ENCODE peak calls at places on chromosome 9, in eight cellular contexts. K is thyroid gland, R is breast epithelium, J is BE2C, D is AG04450, E is mammary epithelial cell, L is heart left ventricle, C is spleen. I is an unnamed sample. For H3K9me3, the result is how much of the 10 kb centered on the place peaks cover.

GRCh38 chr9:105309531-105309931 is 65.1 kb downstream of the SLC44A1 start:
- DNase-seq in C (no peak), D (no peak), L (no peak), K (no peak), R (no peak), E (no peak), J (no peak), I (no peak)

GRCh38 chr9:107288701-107289100 is 5.6 kb downstream of the RAD23B start:
- DNase-seq in E (no peak), J (no peak), R (no peak), K (no peak), D (no peak), C (no peak), L (no peak), I (no peak)

GRCh38 chr9:36078047-36078446 is 41.3 kb downstream of the RECK start:
- DNase-seq in R (no peak), E (no peak), C (no peak), D (no peak), K (no peak), J (no peak), L (no peak), I (no peak)

GRCh38 chr9:118366228-118366627 is 662.0 kb downstream of the TLR4 start:
- DNase-seq in C (no peak), E (no peak), K (no peak), L (no peak), D (no peak), J (no peak), R (no peak), I (no peak)

GRCh38 chr9:35051069-35051967 is 21.1 kb downstream of the VCP start:
- DNase-seq in J (peak), E (peak), K (peak), C (no peak), R (no peak), D (no peak), L (peak), I (peak)

GRCh38 chr9:35736201-35736633 is 3.8 kb downstream of the CREB3 start:
- DNase-seq in R (peak), C (peak), L (peak), K (peak), E (peak), J (peak), D (no peak), I (peak)

GRCh38 chr9:68750786-68751185 is 45.7 kb downstream of the PIP5K1B start:
- DNase-seq in C (no peak), L (no peak), R (no peak), D (no peak), K (no peak), J (no peak), E (peak), I (no peak)

GRCh38 chr9:105670775-105671174 is 8.5 kb downstream of the TAL2 start:
- DNase-seq in L (no peak), C (no peak), R (no peak), E (no peak), J (no peak), D (no peak), K (no peak), I (no peak)

GRCh38 chr9:82332018-82332773 is 343.6 kb downstream of the SPATA31D1 start:
- DNase-seq in D (peak), C (no peak), K (no peak), R (no peak), J (no peak), E (peak), L (no peak), I (no peak)

GRCh38 chr9:112764344-112764743 is 13.8 kb downstream of the SNX30 start:
- DNase-seq in E (peak), L (no peak), J (no peak), C (no peak), D (peak), R (no peak), K (no peak), I (peak)

GRCh38 chr9:101050650-101051049 is 22.1 kb downstream of the PLPPR1 start:
- DNase-seq in D (no peak), R (no peak), E (no peak), J (no peak), L (no peak), C (no peak), K (no peak), I (no peak)

GRCh38 chr9:104107799-104108198 is 13.7 kb downstream of the SMC2 start:
- DNase-seq in D (no peak), R (no peak), L (no peak), J (no peak), E (no peak), C (no peak), K (no peak), I (no peak)

GRCh38 chr9:119868694-119869093 is 499.5 kb upstream of the BRINP1 start:
- DNase-seq in R (peak), J (peak), C (no peak), E (no peak), L (no peak), D (no peak), K (peak), I (no peak)

GRCh38 chr9:117775576-117775975 is 71.4 kb downstream of the TLR4 start:
- DNase-seq in D (no peak), L (no peak), C (no peak), E (no peak), R (no peak), J (no peak), K (no peak), I (no peak)

GRCh38 chr9:29564564-29564963 is 1991.3 kb upstream of the C9orf72 start:
- DNase-seq in J (no peak), C (no peak), D (no peak), K (no peak), E (peak), R (no peak), L (no peak), I (no peak)

GRCh38 chr9:17962747-17963146 is 383.9 kb downstream of the SH3GL2 start:
- DNase-seq in R (no peak), L (peak), E (no peak), D (no peak), C (no peak), J (no peak), K (no peak), I (peak)

GRCh38 chr9:109591691-109592090 is 93.6 kb upstream of the PTPN3 start:
- DNase-seq in K (no peak), J (no peak), R (no peak), L (no peak), D (no peak), E (no peak), C (no peak), I (no peak)

GRCh38 chr9:125969868-125970267 is 222.7 kb downstream of the PBX3 start:
- DNase-seq in D (no peak), L (no peak), E (no peak), C (no peak), J (no peak), K (no peak), R (no peak), I (no peak)

GRCh38 chr9:108851138-108851537 is 4.6 kb downstream of the ACTL7B start:
- DNase-seq in E (no peak), C (no peak), D (no peak), R (no peak), J (no peak), K (no peak), L (no peak), I (no peak)

GRCh38 chr9:83013261-83013610 is 49.7 kb downstream of the RASEF start:
- DNase-seq in C (no peak), E (no peak), K (no peak), J (no peak), D (no peak), L (no peak), R (no peak), I (no peak)

GRCh38 chr9:23537192-23538059 is 288.6 kb downstream of the ELAVL2 start:
- DNase-seq in J (no peak), L (no peak), R (no peak), K (no peak), C (no peak), D (no peak), E (no peak), I (no peak)

GRCh38 chr9:91042024-91042423 is 240.4 kb downstream of the SYK start:
- DNase-seq in E (no peak), D (no peak), L (no peak), C (no peak), K (no peak), R (no peak), J (no peak), I (no peak)

GRCh38 chr9:69047331-69047730 is 11.8 kb downstream of the FXN start:
- DNase-seq in K (no peak), E (no peak), L (no peak), R (no peak), C (no peak), J (no peak), D (no peak), I (no peak)

GRCh38 chr9:125233678-125234077 is 7.5 kb downstream of the HSPA5 start:
- DNase-seq in K (no peak), J (no peak), D (peak), L (no peak), E (peak), C (no peak), R (no peak), I (no peak)

GRCh38 chr9:107541523-107541922 is 52.0 kb upstream of the KLF4 start:
- DNase-seq in L (no peak), D (no peak), R (no peak), K (peak), C (no peak), J (no peak), E (no peak), I (no peak)

GRCh38 chr9:123772374-123772773 is 157.6 kb downstream of the DENND1A start:
- DNase-seq in K (no peak), E (no peak), D (no peak), C (no peak), J (no peak), R (no peak), L (no peak), I (no peak)

GRCh38 chr9:16828335-16829281 is 41.9 kb downstream of the BNC2 start:
- DNase-seq in L (peak), J (peak), R (no peak), E (no peak), D (no peak), C (no peak), K (peak), I (peak)

GRCh38 chr9:84216151-84216550 is 124.4 kb downstream of the SLC28A3 start:
- DNase-seq in E (peak), J (no peak), D (no peak), R (no peak), K (no peak), C (no peak), L (no peak), I (no peak)

GRCh38 chr9:16133556-16134227 is 580.8 kb downstream of the CCDC171 start:
- DNase-seq in L (no peak), E (peak), J (peak), R (no peak), C (no peak), K (peak), D (no peak), I (peak)

GRCh38 chr9:69027355-69028097 is 8.0 kb upstream of the FXN start:
- DNase-seq in C (no peak), J (peak), D (no peak), K (peak), E (peak), R (no peak), L (no peak), I (peak)

GRCh38 chr9:105026451-105026850 is 98.5 kb upstream of the ABCA1 start:
- DNase-seq in K (no peak), C (no peak), R (no peak), D (peak), J (no peak), E (peak), L (no peak), I (no peak)

GRCh38 chr9:101650096-101650495 is 55.3 kb upstream of the PPP3R2 start:
- DNase-seq in J (no peak), K (no peak), C (no peak), E (no peak), L (no peak), D (no peak), R (no peak), I (no peak)

GRCh38 chr9:96047116-96047639 is 171.7 kb downstream of the ERCC6L2 start:
- DNase-seq in L (no peak), E (no peak), C (peak), D (no peak), K (no peak), R (no peak), J (no peak), I (no peak)

GRCh38 chr9:110975278-110975677 is 63.0 kb downstream of the LPAR1 start:
- DNase-seq in E (no peak), R (no peak), J (no peak), K (no peak), L (no peak), C (no peak), D (no peak), I (no peak)

GRCh38 chr9:109497193-109498165 is 628 bp downstream of the PTPN3 start:
- DNase-seq in D (no peak), J (no peak), L (no peak), R (no peak), E (peak), K (peak), C (no peak), I (peak)

GRCh38 chr9:129283705-129284606 is 105.9 kb upstream of the IER5L start:
- DNase-seq in E (no peak), D (no peak), C (peak), R (peak), L (peak), K (no peak), J (no peak), I (peak)

GRCh38 chr9:117679425-117679824 is 24.8 kb upstream of the TLR4 start:
- DNase-seq in L (no peak), J (no peak), E (no peak), D (no peak), C (no peak), R (no peak), K (no peak), I (no peak)

GRCh38 chr9:88574993-88575392 is 40.0 kb downstream of the NXNL2 start:
- DNase-seq in E (peak), C (no peak), L (no peak), R (no peak), D (no peak), K (no peak), J (no peak), I (no peak)

GRCh38 chr9:125377584-125378250 is 116.1 kb downstream of the GAPVD1 start:
- DNase-seq in D (no peak), K (no peak), L (no peak), E (no peak), R (no peak), J (no peak), C (no peak), I (no peak)

GRCh38 chr9:137168907-137169763 is 716 bp downstream of the LRRC26 start:
- DNase-seq in K (no peak), E (peak), D (no peak), J (peak), C (no peak), R (no peak), L (no peak), I (peak)
- H3K4me3 ChIP-seq in K (no peak), E (no peak), D (no peak), J (peak), C (peak), R (peak), L (peak), I (peak)

GRCh38 chr9:122518841-122519240 is at the start of gene OR1J4:
- DNase-seq in E (no peak), J (no peak), D (no peak), L (no peak), C (no peak), R (no peak), K (no peak), I (no peak)
- H3K9me3 ChIP-seq in E (under half), J (under half), D (under half), L (under half), C (under half), R (under half), K (under half), I (under half)

DNA sequence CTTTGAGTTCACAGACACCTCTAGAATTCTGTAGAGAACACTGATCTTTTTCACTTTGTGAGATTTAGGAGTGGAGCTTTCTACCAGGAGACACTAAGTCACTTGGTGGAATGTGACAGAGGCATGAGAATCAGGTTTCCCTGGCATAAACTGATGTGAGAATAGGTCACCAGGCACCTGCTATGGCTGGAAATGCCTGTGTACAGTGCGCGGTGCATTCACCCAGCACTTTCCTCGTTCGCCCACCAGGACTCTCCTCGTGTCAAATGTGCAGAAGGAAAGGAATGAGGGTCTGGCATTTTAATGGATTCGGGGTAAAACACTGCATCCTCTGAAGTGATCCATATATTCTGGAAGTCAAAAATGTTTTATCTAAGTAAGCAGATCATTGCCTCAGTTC is 281.8 kb upstream of the TUT7 start:
- DNase-seq in C (no peak), K (no peak), J (no peak), R (no peak), L (no peak), D (no peak), E (no peak), I (no peak)
- TF ChIP-seq CTCF in C (no peak), K (no peak), J (no peak), R (no peak), L (no peak), D (peak), E (no peak), I (no peak)

GRCh38 chr9:27310582-27310981 is 13.6 kb upstream of the EQTN start:
- DNase-seq in C (no peak), L (no peak), R (no peak), J (no peak), D (no peak), E (no peak), K (no peak), I (no peak)

GRCh38 chr9:27311184-27311583 is 14.2 kb upstream of the EQTN start:
- DNase-seq in K (no peak), R (no peak), J (no peak), L (no peak), D (no peak), E (no peak), C (no peak), I (no peak)

GRCh38 chr9:27303219-27303618 is 6.3 kb upstream of the EQTN start:
- DNase-seq in L (no peak), D (no peak), R (no peak), C (no peak), J (peak), E (no peak), K (no peak), I (peak)

DNA sequence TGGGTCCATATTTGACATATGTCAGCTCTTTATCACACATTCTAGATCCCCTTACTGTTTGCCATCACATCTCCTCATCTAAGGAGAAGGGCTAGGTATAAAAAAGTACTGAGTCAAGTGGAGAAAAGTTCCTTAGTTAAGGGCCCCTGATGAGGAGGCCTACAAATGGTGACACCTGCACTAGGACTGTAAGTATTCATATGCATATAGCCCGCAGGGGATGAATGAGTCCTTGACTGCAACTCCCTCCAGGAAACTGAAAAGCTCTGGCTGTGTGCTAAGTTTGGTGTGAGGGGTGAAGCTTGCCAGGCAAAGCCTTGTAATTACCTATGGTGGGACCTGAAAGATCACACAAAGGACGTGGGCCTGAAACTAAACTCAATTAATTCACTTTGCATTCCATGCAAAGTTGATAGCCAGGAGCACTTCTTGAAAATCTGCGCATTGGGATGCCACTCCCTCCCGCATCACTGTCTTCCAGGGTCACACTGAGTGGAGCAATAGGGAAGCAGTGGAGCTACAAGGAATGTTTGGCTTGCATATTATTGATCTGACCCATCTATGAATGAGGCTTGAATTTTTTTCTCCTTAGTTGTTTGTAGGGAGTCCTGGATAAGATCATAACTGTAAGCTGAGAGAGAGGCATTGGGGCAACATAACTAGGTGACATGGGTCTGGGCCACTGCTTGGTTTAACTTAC is 11.9 kb upstream of the EQTN start:
- DNase-seq in K (no peak), R (no peak), J (no peak), C (no peak), D (no peak), E (no peak), L (no peak), I (no peak)
- H3K4me3 ChIP-seq in K (no peak), R (no peak), J (no peak), C (no peak), D (no peak), E (no peak), L (no peak), I (no peak)

GRCh38 chr9:135004772-135005171 is 82.7 kb upstream of the OLFM1 start:
- DNase-seq in L (no peak), D (no peak), C (no peak), E (no peak), J (no peak), K (no peak), R (no peak), I (no peak)

GRCh38 chr9:135000647-135001245 is 83.0 kb upstream of the FCN1 start:
- DNase-seq in E (no peak), L (no peak), J (no peak), D (no peak), R (no peak), K (no peak), C (no peak), I (no peak)

GRCh38 chr9:135001526-135001925 is 83.8 kb upstream of the FCN1 start:
- DNase-seq in L (no peak), J (no peak), C (peak), K (no peak), E (no peak), R (no peak), D (no peak), I (no peak)

GRCh38 chr9:135006911-135007570 is 80.4 kb upstream of the OLFM1 start:
- DNase-seq in L (no peak), R (no peak), D (no peak), J (no peak), C (no peak), K (no peak), E (no peak), I (no peak)

DNA sequence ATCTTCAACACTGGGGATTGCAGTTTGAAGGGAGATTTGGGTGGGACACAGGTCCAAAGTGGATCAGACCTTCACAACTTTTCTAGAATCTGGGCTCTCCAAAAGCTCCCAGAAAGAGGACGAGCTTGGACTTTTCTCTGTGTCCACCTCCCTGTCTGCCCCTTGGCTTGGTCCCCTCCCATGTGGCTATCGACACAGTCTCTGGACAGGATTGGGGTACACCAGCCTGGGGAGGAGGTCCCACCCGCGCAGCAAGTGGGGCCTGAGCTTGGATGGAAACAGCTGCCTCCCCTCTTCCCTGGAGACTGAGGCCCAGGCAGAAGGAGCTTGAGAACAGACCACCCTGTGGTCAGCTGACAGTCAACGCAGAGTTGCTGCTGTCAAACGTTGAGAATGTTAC is 84.6 kb upstream of the FCN1 start:
- DNase-seq in K (no peak), J (no peak), R (no peak), C (peak), D (no peak), E (no peak), L (no peak), I (no peak)
- H3K9me3 ChIP-seq in K (under half), J (under half), R (under half), C (under half), D (under half), E (under half), L (under half), I (under half)

DNA sequence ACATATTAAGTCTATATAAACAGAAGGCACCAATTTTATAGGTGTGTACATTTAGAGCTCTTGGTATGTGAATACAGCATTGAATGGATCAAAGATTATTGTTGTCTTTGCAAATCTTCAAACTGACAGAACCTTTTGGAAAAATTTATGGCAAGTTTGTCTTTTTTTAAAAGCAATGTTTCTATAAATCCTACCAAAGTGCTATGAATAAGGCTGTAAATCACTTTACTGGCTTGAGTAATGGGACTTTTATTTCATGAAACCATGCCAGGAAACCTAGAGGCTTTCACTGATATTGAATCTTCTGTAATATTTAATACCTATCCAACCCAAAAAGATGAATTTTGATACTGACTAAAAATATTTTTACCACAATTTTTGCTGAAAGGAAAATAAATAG is 7.4 kb upstream of the DAPK1 start:
- DNase-seq in C (no peak), D (no peak), K (no peak), L (no peak), E (no peak), R (no peak), J (no peak), I (no peak)
- TF ChIP-seq CTCF in C (no peak), D (no peak), K (no peak), L (no peak), E (no peak), R (no peak), J (no peak), I (no peak)

GRCh38 chr9:1053848-1054365 is 3.8 kb downstream of the DMRT2 start:
- DNase-seq in C (no peak), J (no peak), K (no peak), D (no peak), L (no peak), E (no peak), R (no peak), I (no peak)
- H3K4me3 ChIP-seq in C (no peak), J (no peak), K (no peak), D (no peak), L (no peak), E (no peak), R (no peak), I (no peak)